ENCODE peak calls at places on chromosomes 6 and 20, in nine cellular contexts. I, R, L, U, A, E, X, N and T are unnamed samples.

GRCh38 chr6:36793296-36793912 is 45.8 kb downstream of the CPNE5 start:
- DNase-seq in I (no peak), R (no peak), L (no peak), U (no peak), A (no peak), E (no peak), X (no peak), N (no peak), T (no peak)

GRCh38 chr20:21505810-21506530 is 7.9 kb downstream of the NKX2-2 start:
- DNase-seq in I (peak), R (peak), L (peak), U (peak), A (no peak), E (peak), X (no peak), N (no peak), T (peak)

GRCh38 chr6:125729983-125730382 is 19.4 kb upstream of the HEY2 start:
- DNase-seq in I (no peak), R (no peak), L (no peak), U (no peak), A (no peak), E (no peak), X (no peak), N (no peak), T (no peak)

GRCh38 chr6:29531668-29532067 is 27.9 kb downstream of the UBD start:
- DNase-seq in I (no peak), R (no peak), L (no peak), U (no peak), A (no peak), E (no peak), X (no peak), N (no peak), T (no peak)

GRCh38 chr6:155212616-155213380 is 51.0 kb upstream of the CLDN20 start:
- DNase-seq in I (no peak), R (no peak), L (peak), U (no peak), A (no peak), E (no peak), X (no peak), N (no peak), T (no peak)

GRCh38 chr6:167653561-167653960 is 173.2 kb upstream of the AFDN start:
- DNase-seq in I (no peak), R (no peak), L (no peak), U (no peak), A (no peak), E (no peak), X (no peak), N (no peak), T (no peak)

GRCh38 chr6:33014841-33015634 is 5.6 kb upstream of the HLA-DOA start:
- DNase-seq in I (peak), R (peak), L (peak), U (no peak), A (no peak), E (peak), X (peak), N (peak), T (peak)

GRCh38 chr6:99614430-99615161 is 8.0 kb downstream of the PRDM13 start:
- DNase-seq in I (peak), R (peak), L (no peak), U (no peak), A (no peak), E (no peak), X (no peak), N (no peak), T (no peak)

GRCh38 chr6:157953580-157954091 is 28.0 kb upstream of the SYNJ2 start:
- DNase-seq in I (no peak), R (no peak), L (no peak), U (no peak), A (peak), E (peak), X (no peak), N (no peak), T (peak)

GRCh38 chr20:49877254-49877990 is 37.9 kb downstream of the SPATA2 start:
- DNase-seq in I (peak), R (no peak), L (peak), U (no peak), A (peak), E (no peak), X (no peak), N (no peak), T (no peak)

GRCh38 chr20:8932192-8933150 is 136.4 kb upstream of the PLCB4 start:
- DNase-seq in I (peak), R (no peak), L (peak), U (no peak), A (no peak), E (peak), X (no peak), N (peak), T (peak)

GRCh38 chr6:162773996-162774395 is 46.2 kb downstream of the PACRG start:
- DNase-seq in I (no peak), R (no peak), L (no peak), U (no peak), A (no peak), E (no peak), X (no peak), N (no peak), T (no peak)

GRCh38 chr6:106613590-106613989 is 15.7 kb downstream of the RTN4IP1 start:
- DNase-seq in I (no peak), R (no peak), L (no peak), U (no peak), A (no peak), E (no peak), X (no peak), N (no peak), T (no peak)

GRCh38 chr20:32524871-32525501 is 60.1 kb downstream of the NOL4L start:
- DNase-seq in I (peak), R (no peak), L (no peak), U (peak), A (no peak), E (peak), X (no peak), N (no peak), T (peak)

GRCh38 chr6:26257272-26257671 is 107.7 kb upstream of the BTN3A2 start:
- DNase-seq in I (peak), R (no peak), L (no peak), U (no peak), A (no peak), E (no peak), X (no peak), N (no peak), T (no peak)

GRCh38 chr6:26421259-26422144 is 18.8 kb upstream of the BTN3A3 start:
- DNase-seq in I (peak), R (peak), L (peak), U (peak), A (peak), E (peak), X (peak), N (peak), T (peak)

GRCh38 chr6:76972463-76972862 is 490.8 kb downstream of the HTR1B start:
- DNase-seq in I (no peak), R (no peak), L (no peak), U (no peak), A (no peak), E (no peak), X (no peak), N (no peak), T (no peak)

GRCh38 chr6:142944126-142945066 is 580 bp downstream of the HIVEP2 start:
- DNase-seq in I (peak), R (peak), L (peak), U (peak), A (peak), E (peak), X (no peak), N (peak), T (peak)

GRCh38 chr6:98716341-98716740 is 118.0 kb upstream of the POU3F2 start:
- DNase-seq in I (no peak), R (no peak), L (no peak), U (no peak), A (no peak), E (no peak), X (no peak), N (no peak), T (no peak)

DNA sequence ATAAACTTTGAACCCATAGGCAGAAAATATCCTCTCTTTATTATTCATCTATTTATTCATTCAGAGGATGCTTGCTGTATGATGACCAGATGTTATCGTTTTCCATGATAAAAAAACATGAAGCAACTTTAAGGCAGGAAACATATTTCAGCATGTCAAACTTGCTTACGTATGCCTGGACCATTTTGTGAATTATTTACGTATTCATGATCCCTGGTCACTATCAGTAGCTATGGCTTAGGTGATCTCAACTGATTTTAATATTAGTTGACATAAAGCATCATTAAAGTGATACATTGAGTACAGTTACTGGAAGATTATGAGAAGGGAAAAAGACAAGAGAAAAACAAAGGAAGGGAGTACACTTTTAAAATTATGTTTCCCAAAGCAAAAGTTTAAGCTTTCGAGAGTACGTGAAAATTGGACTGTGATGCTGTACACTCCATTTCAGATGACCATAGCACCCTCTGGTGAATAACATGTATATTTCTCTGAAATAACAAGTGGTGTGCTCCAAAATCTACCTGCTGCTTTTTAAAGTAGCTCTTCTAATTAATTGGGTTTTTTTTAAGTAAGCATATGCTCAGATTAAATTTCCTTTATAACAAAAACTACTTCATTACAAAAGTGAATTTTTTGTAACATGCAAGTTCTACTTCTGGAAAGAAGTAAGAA is 215.1 kb upstream of the HSF2 start:
- DNase-seq in I (peak), R (no peak), L (peak), U (no peak), A (no peak), E (peak), X (no peak), N (no peak), T (peak)
- TF ChIP-seq CTCF in I (peak), R (no peak), L (peak), U (peak), A (no peak), E (no peak), X (no peak), N (peak), T (peak)

GRCh38 chr20:4782373-4782772 is 60.7 kb downstream of the PRND start:
- DNase-seq in I (no peak), R (no peak), L (no peak), U (no peak), A (no peak), E (no peak), X (no peak), N (no peak), T (no peak)

GRCh38 chr20:4791121-4791520 is 69.4 kb downstream of the PRND start:
- DNase-seq in I (peak), R (no peak), L (no peak), U (no peak), A (no peak), E (no peak), X (no peak), N (no peak), T (no peak)

GRCh38 chr20:4787825-4788224 is 66.1 kb downstream of the PRND start:
- DNase-seq in I (no peak), R (no peak), L (no peak), U (no peak), A (no peak), E (no peak), X (no peak), N (no peak), T (no peak)

GRCh38 chr20:4788314-4788713 is 66.6 kb downstream of the PRND start:
- DNase-seq in I (no peak), R (no peak), L (no peak), U (no peak), A (no peak), E (no peak), X (no peak), N (no peak), T (no peak)

DNA sequence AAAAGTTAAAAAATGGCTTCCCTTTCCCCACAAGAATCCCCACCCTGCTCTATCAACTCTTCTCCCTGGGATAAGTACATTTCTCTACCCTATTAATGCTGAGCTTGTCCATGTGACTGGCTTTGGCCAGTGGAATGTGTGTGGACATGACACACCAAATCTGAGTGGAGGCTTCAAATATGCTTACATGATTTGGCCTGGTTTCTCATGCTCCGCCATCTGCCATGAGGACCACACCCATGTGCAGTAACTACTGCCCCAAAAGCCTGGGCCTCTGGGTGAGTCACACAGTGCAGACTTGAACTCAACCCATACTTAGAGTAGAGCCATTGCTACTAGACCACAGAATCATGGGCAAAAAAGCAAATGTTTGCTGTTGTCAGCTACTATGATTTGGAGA is 65.4 kb downstream of the PRND start:
- DNase-seq in I (peak), R (no peak), L (peak), U (no peak), A (no peak), E (no peak), X (no peak), N (no peak), T (peak)
- H3K4me3 ChIP-seq in I (no peak), R (no peak), L (no peak), U (no peak), A (no peak), E (no peak), X (no peak), N (no peak), T (no peak)

DNA sequence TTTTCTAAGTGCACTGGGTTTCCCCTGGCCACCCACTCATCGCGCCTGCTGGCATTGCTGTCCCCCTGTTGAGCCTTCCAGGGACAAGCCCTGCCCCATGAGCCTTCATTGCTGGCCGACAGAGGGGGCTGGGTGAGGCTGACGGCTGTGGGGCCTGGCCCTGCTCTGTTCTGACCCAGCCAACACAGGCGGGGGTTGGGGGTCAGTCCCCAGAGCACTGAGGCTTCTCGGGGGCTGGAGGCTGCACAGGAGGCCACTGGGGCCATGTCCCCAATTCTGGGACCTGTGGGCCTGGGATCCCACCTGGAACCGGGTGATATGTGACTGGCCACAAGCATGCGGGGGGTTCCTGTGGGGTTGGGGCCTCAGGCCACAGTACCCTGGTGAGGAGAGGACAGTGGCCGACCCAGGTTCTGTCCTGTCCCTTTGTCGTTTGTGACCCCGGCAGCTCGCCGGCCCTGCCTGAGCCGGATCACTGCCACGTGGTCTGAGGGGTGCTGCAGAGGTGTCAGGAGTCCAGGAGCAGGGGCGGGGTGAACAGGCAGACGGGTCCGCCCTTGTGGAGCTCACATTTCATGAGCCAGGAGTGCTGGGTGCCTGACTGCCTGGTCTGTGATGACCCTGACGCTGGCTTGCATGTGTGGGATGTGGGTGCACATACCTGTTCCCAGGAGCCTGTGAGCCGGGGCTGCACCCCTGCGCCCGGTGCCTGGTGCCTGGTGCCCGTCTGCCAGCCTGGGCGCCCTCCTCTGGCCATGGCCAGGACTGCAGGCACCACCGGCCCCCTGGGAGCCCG is 2.1 kb upstream of the COL20A1 start:
- DNase-seq in I (peak), R (peak), L (peak), U (no peak), A (no peak), E (peak), X (no peak), N (no peak), T (peak)
- TF ChIP-seq CTCF in I (peak), R (peak), L (peak), U (peak), A (no peak), E (peak), X (peak), N (peak), T (peak)

GRCh38 chr6:122098091-122098769 is 301.2 kb upstream of the HSF2 start:
- DNase-seq in I (peak), R (no peak), L (peak), U (no peak), A (no peak), E (no peak), X (no peak), N (no peak), T (no peak)

GRCh38 chr6:122107256-122107655 is 292.2 kb upstream of the HSF2 start:
- DNase-seq in I (no peak), R (no peak), L (no peak), U (no peak), A (no peak), E (no peak), X (no peak), N (no peak), T (no peak)

DNA sequence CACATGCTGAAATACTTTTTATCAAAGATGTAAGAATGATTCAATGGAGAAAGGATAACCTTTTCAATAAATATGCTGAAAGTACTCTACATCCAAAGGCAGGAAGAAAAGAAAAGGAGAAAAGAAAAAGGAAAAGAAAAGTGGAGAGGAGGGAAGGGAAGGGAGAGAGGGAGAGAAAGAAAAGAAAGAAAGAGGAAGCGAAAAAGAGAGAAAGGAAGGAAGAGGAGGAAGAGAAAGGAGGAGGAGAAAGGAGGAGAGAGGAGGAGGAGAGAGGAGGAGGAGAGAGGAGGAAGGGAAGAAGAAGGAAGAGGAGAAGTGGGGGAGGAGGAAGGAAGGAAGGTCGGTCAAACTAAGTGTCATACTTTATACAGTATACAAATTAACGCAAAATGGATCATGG is 297.4 kb upstream of the HSF2 start:
- DNase-seq in I (no peak), R (no peak), L (no peak), U (no peak), A (no peak), E (no peak), X (no peak), N (no peak), T (no peak)
- H3K4me3 ChIP-seq in I (no peak), R (no peak), L (no peak), U (no peak), A (no peak), E (no peak), X (no peak), N (no peak), T (no peak)

DNA sequence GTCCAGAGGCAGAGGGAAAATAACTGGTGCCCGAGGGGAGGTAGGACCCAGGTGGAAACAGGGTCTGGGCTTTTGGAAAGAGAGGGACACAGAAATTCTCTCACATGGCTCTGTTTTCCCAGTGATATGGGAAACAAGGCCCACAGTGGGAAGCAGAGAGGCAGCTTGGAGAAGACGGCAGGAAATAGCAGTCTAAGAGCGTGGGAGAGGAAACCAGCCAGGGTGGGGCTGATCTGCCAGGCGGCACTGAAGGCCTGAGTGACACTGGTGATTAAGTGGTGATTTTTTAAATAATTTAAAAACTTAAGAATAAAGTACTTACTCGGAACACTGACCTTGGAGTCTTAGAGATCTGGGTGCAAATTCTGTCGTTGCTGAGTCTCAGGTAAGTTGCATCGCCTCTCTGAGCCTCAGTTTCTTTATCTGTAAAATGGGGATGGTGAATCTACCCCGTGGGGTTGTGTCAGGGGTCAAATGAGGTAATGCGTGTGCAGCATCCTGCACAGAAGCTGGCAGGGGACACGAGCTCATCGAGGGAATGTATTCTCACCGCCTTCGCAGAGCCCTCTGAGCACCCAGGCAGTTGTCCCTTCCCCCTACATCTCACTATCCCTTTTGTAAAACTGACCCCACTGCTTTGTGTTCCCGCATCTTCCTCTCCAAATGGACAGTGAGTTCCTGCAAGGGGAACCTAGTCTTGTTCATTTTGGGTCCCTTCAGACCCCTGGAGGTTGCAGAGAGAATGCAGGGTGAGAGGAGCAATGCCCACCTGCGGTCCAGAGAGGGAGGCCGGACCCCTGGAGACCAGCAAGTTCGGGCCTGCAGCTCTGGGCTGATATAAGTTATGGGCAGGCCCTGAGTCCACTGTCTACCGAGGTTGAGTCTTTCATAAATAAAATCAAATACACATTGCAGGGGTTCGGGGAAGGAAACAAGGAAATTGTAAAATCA is 228.6 kb upstream of the PMEPA1 start:
- DNase-seq in I (no peak), R (no peak), L (peak), U (no peak), A (no peak), E (peak), X (no peak), N (no peak), T (peak)
- TF ChIP-seq CTCF in I (no peak), R (no peak), L (no peak), U (no peak), A (no peak), E (no peak), X (no peak), N (no peak), T (no peak)

DNA sequence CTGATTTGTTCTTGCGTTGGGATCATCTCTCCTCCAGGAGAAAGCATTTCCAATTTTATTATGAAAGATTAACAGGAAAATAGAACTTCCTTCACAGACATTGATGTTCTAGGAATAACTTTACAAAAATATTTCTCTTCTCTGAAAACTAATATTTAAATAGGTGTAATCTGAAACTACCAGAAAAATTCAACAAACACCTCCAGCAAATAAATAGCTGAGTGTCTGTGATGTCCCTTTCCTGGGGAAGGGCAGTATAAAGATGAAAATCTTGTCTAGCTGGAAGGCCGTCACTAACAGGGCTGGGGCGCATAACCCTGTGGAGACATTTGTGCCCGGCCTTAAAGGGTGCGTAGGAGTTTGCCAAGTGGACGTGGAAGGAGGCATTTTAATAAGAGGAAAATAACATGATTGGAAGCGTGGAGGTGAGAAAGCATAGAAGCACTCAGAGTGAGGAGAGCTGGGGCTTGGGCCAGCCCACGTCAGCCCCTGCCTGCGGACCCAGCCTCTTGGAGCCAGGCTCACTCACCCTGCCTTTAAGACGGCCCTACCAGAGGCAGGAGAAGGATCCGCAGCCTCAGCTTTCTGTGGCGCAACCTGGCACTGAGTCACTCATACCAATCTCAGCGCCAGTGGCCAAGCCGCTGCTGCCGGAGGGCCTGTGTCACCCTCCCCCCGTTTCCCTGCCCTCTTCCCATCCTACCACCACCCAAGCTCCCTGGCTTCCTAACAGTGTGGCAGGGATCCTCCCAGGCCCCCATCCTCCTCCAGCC is 284.9 kb downstream of the UST start:
- DNase-seq in I (no peak), R (no peak), L (peak), U (no peak), A (no peak), E (no peak), X (no peak), N (no peak), T (peak)
- H3K4me3 ChIP-seq in I (no peak), R (no peak), L (peak), U (no peak), A (no peak), E (no peak), X (peak), N (no peak), T (peak)